ENCODE peak calls at places on chromosomes 12 and 14, in four cellular contexts. One of them, this sample, is unnamed.

GRCh38 chr12:129629901-129630300 is 273.9 kb downstream of the TMEM132D start:
- DNase-seq in HL-60: no peak
- DNase-seq in GM12878: no peak
- DNase-seq in K562: no peak
- DNase-seq in this sample: no peak

GRCh38 chr12:120573560-120573959 is 7.6 kb downstream of the POP5 start:
- DNase-seq in HL-60: no peak
- DNase-seq in GM12878: no peak
- DNase-seq in K562: no peak
- DNase-seq in this sample: no peak

GRCh38 chr12:101653503-101653902 is 43.9 kb upstream of the CHPT1 start:
- DNase-seq in HL-60: no peak
- DNase-seq in GM12878: no peak
- DNase-seq in K562: no peak
- DNase-seq in this sample: no peak

GRCh38 chr12:116843085-116843484 is 38.2 kb downstream of the HRK start:
- DNase-seq in HL-60: no peak
- DNase-seq in GM12878: no peak
- DNase-seq in K562: no peak
- DNase-seq in this sample: no peak

GRCh38 chr14:53214384-53214783 is 61.3 kb upstream of the DDHD1 start:
- DNase-seq in HL-60: no peak
- DNase-seq in GM12878: no peak
- DNase-seq in K562: no peak
- DNase-seq in this sample: no peak

GRCh38 chr12:27975222-27976136 is 2.9 kb upstream of the PTHLH start:
- DNase-seq in HL-60: no peak
- DNase-seq in GM12878: no peak
- DNase-seq in K562: peak
- DNase-seq in this sample: no peak

GRCh38 chr12:40158592-40159111 is 52.8 kb upstream of the SLC2A13 start:
- DNase-seq in HL-60: peak
- DNase-seq in GM12878: no peak
- DNase-seq in K562: no peak
- DNase-seq in this sample: no peak

GRCh38 chr12:117968826-117969659 is at the start of gene KSR2:
- DNase-seq in HL-60: no peak
- DNase-seq in GM12878: no peak
- DNase-seq in K562: peak
- DNase-seq in this sample: peak

GRCh38 chr12:114659084-114659483 is 24.9 kb downstream of the TBX3 start:
- DNase-seq in HL-60: no peak
- DNase-seq in GM12878: no peak
- DNase-seq in K562: no peak
- DNase-seq in this sample: no peak

GRCh38 chr12:127619869-127620769 is 646.9 kb upstream of the TMEM132C start:
- DNase-seq in HL-60: no peak
- DNase-seq in GM12878: no peak
- DNase-seq in K562: no peak
- DNase-seq in this sample: no peak

GRCh38 chr12:42140901-42141300 is 3.8 kb downstream of the GXYLT1 start:
- DNase-seq in HL-60: no peak
- DNase-seq in GM12878: no peak
- DNase-seq in K562: no peak
- DNase-seq in this sample: no peak

GRCh38 chr12:85803231-85803630 is 33.0 kb downstream of the RASSF9 start:
- DNase-seq in HL-60: no peak
- DNase-seq in GM12878: no peak
- DNase-seq in K562: no peak
- DNase-seq in this sample: no peak

GRCh38 chr14:103123128-103123633 is at the start of gene TNFAIP2:
- DNase-seq in HL-60: peak
- DNase-seq in GM12878: no peak
- DNase-seq in K562: peak
- DNase-seq in this sample: peak

GRCh38 chr12:78712834-78713455 is 151.6 kb upstream of the SYT1 start:
- DNase-seq in HL-60: no peak
- DNase-seq in GM12878: no peak
- DNase-seq in K562: no peak
- DNase-seq in this sample: no peak

DNA sequence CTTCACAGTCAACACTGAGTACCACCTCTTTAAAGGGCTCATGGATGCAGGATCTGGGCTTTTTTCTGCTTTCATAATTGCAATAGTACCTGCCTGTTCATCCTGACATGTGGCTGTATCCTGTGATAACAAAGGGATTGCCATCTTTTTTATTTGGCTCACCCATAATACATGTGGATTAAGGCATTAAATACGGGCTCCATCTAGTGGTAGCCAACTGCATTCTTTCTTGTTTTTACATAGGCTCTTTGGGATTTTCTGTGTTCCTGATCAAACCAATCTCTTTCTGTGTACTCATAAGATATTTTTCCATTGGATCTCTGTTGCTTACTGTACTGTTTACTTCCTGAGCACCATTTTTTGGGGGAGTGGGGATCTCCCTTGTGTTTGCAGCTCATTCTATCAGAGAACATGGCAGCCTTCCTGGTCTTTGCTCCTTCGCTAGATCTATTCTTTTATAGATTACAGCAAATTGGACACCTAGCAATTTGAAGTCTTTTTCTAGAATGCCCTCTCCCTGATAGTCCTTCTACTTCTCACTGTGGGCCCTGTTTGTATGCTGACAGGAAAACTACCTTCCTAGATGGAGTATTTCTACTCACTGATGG is 723.4 kb upstream of the MDGA2 start:
- DNase-seq in HL-60: no peak
- DNase-seq in GM12878: no peak
- DNase-seq in K562: peak
- DNase-seq in this sample: no peak
- TF ChIP-seq SPI1 in HL-60: no peak
- TF ChIP-seq SPI1 in GM12878: no peak
- TF ChIP-seq SPI1 in K562: no peak
- TF ChIP-seq SPI1 in this sample: no peak

GRCh38 chr14:69043598-69044267 is 64.6 kb upstream of the ACTN1 start:
- DNase-seq in HL-60: peak
- DNase-seq in GM12878: no peak
- DNase-seq in K562: no peak
- DNase-seq in this sample: no peak

GRCh38 chr14:69045857-69046351 is 66.8 kb upstream of the ACTN1 start:
- DNase-seq in HL-60: peak
- DNase-seq in GM12878: no peak
- DNase-seq in K562: no peak
- DNase-seq in this sample: no peak

GRCh38 chr14:69046468-69046867 is 67.4 kb upstream of the ACTN1 start:
- DNase-seq in HL-60: no peak
- DNase-seq in GM12878: no peak
- DNase-seq in K562: no peak
- DNase-seq in this sample: no peak

GRCh38 chr14:69044296-69044695 is 65.2 kb upstream of the ACTN1 start:
- DNase-seq in HL-60: no peak
- DNase-seq in GM12878: no peak
- DNase-seq in K562: no peak
- DNase-seq in this sample: no peak

DNA sequence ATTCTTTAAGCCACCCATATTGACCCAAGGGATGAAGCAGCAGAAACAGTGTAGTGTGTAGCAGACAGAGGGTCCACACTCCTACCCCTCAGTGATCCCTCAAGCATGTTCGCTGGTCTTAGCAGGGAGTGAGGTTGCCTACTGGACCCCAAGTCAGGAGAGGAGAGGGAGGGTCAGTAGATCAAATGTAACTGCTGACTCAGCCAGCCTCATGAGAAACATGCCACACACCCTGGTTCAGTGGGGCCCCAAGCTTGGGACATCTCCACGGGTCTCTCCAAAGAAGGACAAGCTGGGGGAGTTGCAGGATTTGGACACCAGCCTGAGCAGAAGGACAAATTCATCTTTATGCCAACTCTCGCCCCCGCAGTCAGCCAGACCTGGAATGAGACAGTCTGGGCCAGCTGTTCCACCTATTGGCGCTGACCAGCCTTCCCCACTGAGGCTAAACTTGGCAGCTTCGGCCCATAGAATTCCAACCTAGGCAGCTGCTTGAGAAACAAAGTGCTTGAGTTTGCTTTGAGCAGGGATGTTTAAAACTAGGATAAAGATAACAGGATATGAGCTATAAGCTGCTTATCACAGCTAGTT is 66.0 kb upstream of the ACTN1 start:
- DNase-seq in HL-60: no peak
- DNase-seq in GM12878: no peak
- DNase-seq in K562: no peak
- DNase-seq in this sample: no peak
- TF ChIP-seq POLR2AphosphoS5 in HL-60: no peak
- TF ChIP-seq POLR2AphosphoS5 in GM12878: no peak
- TF ChIP-seq POLR2AphosphoS5 in K562: no peak
- TF ChIP-seq POLR2AphosphoS5 in this sample: no peak

DNA sequence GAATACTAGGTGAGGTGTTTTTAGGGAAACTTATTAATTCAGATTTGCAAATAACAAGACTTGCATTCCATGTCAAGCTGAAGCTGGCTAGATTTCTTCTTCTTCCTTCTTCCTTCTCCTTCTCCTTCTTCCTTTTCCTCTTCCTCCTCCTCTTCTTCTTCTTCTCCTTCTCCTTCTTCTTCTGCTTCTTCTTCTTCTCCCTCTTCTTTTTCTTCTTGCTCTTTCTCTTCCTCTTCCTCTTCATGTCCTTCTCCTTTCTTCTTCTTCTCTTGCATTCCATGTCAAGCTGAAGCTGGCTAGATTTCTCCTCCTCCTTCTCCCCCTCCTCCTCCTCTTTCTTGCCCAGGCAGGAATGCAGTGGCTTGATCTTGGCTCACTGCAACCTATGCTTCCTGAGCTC is 297.8 kb downstream of the PRKD1 start:
- DNase-seq in HL-60: no peak
- DNase-seq in GM12878: no peak
- DNase-seq in K562: no peak
- DNase-seq in this sample: no peak
- TF ChIP-seq SPI1 in HL-60: no peak
- TF ChIP-seq SPI1 in GM12878: no peak
- TF ChIP-seq SPI1 in K562: no peak
- TF ChIP-seq SPI1 in this sample: no peak

GRCh38 chr12:38906482-38907170 is 1.2 kb upstream of the CPNE8 start:
- DNase-seq in HL-60: peak
- DNase-seq in GM12878: peak
- DNase-seq in K562: peak
- DNase-seq in this sample: peak
- TF ChIP-seq POLR2AphosphoS5 in HL-60: no peak
- TF ChIP-seq POLR2AphosphoS5 in GM12878: no peak
- TF ChIP-seq POLR2AphosphoS5 in K562: no peak
- TF ChIP-seq POLR2AphosphoS5 in this sample: no peak

GRCh38 chr12:104220931-104221330 is 5.4 kb downstream of the TXNRD1 start:
- DNase-seq in HL-60: no peak
- DNase-seq in GM12878: no peak
- DNase-seq in K562: no peak
- DNase-seq in this sample: no peak

GRCh38 chr12:104216461-104217058 is 981 bp downstream of the TXNRD1 start:
- DNase-seq in HL-60: no peak
- DNase-seq in GM12878: no peak
- DNase-seq in K562: no peak
- DNase-seq in this sample: no peak

GRCh38 chr12:104219908-104220404 is 4.4 kb downstream of the TXNRD1 start:
- DNase-seq in HL-60: peak
- DNase-seq in GM12878: no peak
- DNase-seq in K562: peak
- DNase-seq in this sample: no peak

GRCh38 chr12:104218935-104219334 is 3.4 kb downstream of the TXNRD1 start:
- DNase-seq in HL-60: no peak
- DNase-seq in GM12878: no peak
- DNase-seq in K562: no peak
- DNase-seq in this sample: no peak

DNA sequence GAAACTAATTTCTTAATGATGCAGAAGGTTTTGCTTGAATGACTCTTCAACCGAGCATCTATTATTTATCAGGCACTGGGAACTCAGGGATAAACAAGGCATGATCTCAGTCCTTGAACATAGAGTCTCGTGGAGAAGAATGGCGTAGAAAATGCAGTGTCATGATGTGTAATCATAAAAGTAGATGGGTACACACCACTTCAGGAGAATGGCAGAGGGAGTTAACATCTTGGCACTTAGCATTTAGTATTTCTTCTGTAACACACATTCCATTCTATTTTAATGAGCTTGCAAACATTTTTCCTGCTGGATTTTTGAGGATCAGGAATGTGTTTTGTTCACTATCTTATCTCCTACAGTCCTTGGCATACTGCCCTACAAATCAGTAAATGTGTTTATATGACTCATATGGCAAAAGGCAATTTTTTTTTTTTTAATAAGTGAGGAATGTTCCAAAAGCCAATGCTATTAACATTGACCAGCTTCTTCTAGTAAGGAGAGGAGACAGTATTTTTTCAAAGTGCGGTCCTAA is 3.8 kb downstream of the TXNRD1 start:
- DNase-seq in HL-60: no peak
- DNase-seq in GM12878: no peak
- DNase-seq in K562: no peak
- DNase-seq in this sample: no peak
- TF ChIP-seq SPI1 in HL-60: no peak
- TF ChIP-seq SPI1 in GM12878: no peak
- TF ChIP-seq SPI1 in K562: no peak
- TF ChIP-seq SPI1 in this sample: no peak

DNA sequence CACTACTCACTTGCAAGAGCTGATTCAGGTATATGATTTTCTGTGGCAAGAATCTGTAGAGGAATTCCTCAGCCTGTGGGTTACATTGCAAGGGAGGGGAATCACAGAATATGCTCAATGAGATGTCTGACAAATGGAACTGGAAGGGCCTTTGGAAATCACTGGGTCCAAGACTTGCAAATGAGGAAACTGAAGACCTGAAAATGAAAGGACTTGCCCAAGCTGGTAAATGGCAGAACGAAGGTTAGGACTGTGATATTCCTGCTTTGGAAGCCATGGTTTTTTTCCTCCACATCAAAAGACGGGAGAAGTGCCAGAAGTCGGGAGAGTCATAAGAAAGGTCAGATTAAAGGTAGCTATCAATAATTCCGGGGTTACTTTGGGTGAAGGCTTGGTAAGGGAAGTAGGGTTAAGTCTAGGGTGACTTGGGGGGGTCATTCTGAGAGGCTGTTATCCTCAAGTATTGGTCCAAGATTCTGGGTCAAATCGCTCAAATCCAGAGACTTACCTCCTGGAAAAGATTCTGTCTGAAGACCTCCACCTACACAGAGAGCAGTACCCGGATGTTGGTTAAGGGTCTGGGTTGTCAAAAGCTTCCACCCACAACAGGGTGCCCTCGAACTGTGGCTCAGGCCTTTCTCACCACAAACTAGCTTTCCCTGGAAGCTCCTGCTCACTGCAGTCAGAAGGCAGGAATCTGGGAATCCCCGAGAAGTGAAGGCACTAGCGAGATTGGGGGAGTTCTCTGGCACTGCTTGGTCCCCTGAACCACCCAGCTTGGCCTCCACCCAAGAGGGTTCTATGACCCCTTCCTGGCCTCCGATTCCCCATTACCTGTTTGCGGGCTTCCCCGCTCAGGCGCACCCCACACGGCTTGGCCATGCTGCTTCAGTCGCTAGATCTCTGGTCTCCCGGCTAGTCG is at the start of gene PSME2:
- DNase-seq in HL-60: no peak
- DNase-seq in GM12878: no peak
- DNase-seq in K562: no peak
- DNase-seq in this sample: no peak
- TF ChIP-seq POLR2AphosphoS5 in HL-60: peak
- TF ChIP-seq POLR2AphosphoS5 in GM12878: peak
- TF ChIP-seq POLR2AphosphoS5 in K562: no peak
- TF ChIP-seq POLR2AphosphoS5 in this sample: peak

This sample was measured in GM12891.